ENCODE peak calls at places on chromosome 13, in nine cellular contexts. X is A549, F is esophagus muscularis mucosa, S is lower leg skin, M is Calu3, L is cardiac fibroblast, Y is glutamatergic neuron, W is breast epithelium, D is pancreas. Q is an unnamed sample.

GRCh38 chr13:23901365-23901764 is 4.1 kb upstream of the C1QTNF9B start:
- DNase-seq in X (no peak), F (no peak), S (no peak), M (no peak), L (no peak), Y (no peak), W (no peak), D (no peak), Q (no peak)

GRCh38 chr13:40585911-40586471 is 80.5 kb downstream of the FOXO1 start:
- DNase-seq in X (no peak), F (peak), S (no peak), M (no peak), L (no peak), Y (no peak), W (no peak), D (no peak), Q (no peak)

GRCh38 chr13:114200673-114201005 is 21.6 kb downstream of the CFAP97D2 start:
- DNase-seq in X (no peak), F (no peak), S (no peak), M (no peak), L (no peak), Y (no peak), W (no peak), D (no peak), Q (no peak)

GRCh38 chr13:92994056-92994455 is 232.6 kb upstream of the GPC6 start:
- DNase-seq in X (no peak), F (no peak), S (no peak), M (no peak), L (peak), Y (no peak), W (no peak), D (no peak), Q (no peak)

GRCh38 chr13:39961036-39961435 is 305.6 kb downstream of the COG6 start:
- DNase-seq in X (no peak), F (no peak), S (no peak), M (no peak), L (no peak), Y (no peak), W (no peak), D (no peak), Q (no peak)

GRCh38 chr13:36766295-36766694 is 52.7 kb upstream of the RFXAP start:
- DNase-seq in X (no peak), F (no peak), S (no peak), M (peak), L (peak), Y (no peak), W (no peak), D (no peak), Q (no peak)

GRCh38 chr13:110777251-110777820 is 63.8 kb downstream of the ING1 start:
- DNase-seq in X (no peak), F (no peak), S (no peak), M (no peak), L (no peak), Y (no peak), W (no peak), D (no peak), Q (no peak)

GRCh38 chr13:76161143-76161542 is 525.0 kb downstream of the LMO7 start:
- DNase-seq in X (no peak), F (no peak), S (no peak), M (no peak), L (peak), Y (no peak), W (no peak), D (no peak), Q (no peak)

GRCh38 chr13:39779337-39780270 is 124.1 kb downstream of the COG6 start:
- DNase-seq in X (no peak), F (no peak), S (no peak), M (no peak), L (peak), Y (no peak), W (no peak), D (no peak), Q (no peak)

GRCh38 chr13:40657961-40658360 is 8.5 kb downstream of the FOXO1 start:
- DNase-seq in X (no peak), F (no peak), S (no peak), M (no peak), L (no peak), Y (no peak), W (no peak), D (no peak), Q (no peak)

GRCh38 chr13:105804561-105805190 is 730.8 kb downstream of the EFNB2 start:
- DNase-seq in X (no peak), F (no peak), S (no peak), M (no peak), L (peak), Y (no peak), W (no peak), D (no peak), Q (no peak)

GRCh38 chr13:35723820-35724219 is 247.3 kb upstream of the MAB21L1 start:
- DNase-seq in X (no peak), F (no peak), S (no peak), M (no peak), L (peak), Y (no peak), W (no peak), D (no peak), Q (no peak)

GRCh38 chr13:99275093-99275469 is 16.9 kb upstream of the GPR18 start:
- DNase-seq in X (no peak), F (no peak), S (no peak), M (no peak), L (peak), Y (no peak), W (no peak), D (no peak), Q (no peak)

GRCh38 chr13:42211704-42212103 is 60.2 kb upstream of the AKAP11 start:
- DNase-seq in X (no peak), F (no peak), S (no peak), M (no peak), L (no peak), Y (no peak), W (no peak), D (no peak), Q (no peak)

DNA sequence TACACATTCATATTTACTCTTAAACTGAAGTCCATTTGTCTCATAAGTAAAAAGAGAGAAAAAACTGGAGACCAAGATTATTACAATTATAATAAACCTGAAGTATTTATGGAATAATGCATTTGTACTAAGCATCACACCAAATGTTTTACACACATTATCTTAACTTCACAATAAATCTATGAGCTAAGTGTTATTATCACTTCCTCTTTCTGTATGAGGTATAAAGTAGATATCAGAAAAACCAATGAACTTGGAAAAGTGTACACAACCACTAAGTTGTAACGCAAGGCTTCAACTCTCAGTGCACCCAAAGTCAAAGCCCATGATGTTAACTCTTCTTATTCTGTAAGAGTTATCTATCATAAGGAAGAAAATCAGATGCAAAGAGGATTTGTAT is 274.7 kb downstream of the FGF14 start:
- DNase-seq in X (no peak), F (no peak), S (no peak), M (no peak), L (no peak), Y (no peak), W (no peak), D (no peak), Q (no peak)
- TF ChIP-seq CTCF in X (no peak), F (no peak), S (no peak), M (no peak), L (no peak), Y (no peak), W (no peak), D (no peak), Q (no peak)

DNA sequence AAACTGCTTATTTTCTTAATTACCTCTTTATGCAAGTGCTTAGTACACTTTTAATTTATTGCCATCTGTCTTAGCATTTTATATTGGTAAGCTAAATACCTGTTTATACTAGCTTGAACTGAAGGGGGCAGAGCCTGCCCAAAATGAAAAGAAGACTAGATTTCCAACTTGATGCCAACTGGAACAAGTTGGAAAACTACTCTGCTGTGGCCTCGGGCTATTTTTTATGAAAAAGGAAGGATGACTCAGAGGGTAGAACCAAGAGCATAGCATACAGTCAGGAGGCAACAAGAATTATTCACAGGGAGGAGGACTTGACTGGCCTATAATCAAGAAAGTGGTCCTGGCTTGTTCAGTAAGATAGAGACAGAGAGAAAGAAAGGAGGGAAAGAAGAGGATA is 150.3 kb downstream of the NDFIP2 start:
- DNase-seq in X (peak), F (no peak), S (peak), M (peak), L (peak), Y (no peak), W (no peak), D (no peak), Q (peak)
- TF ChIP-seq CTCF in X (peak), F (no peak), S (no peak), M (no peak), L (peak), Y (no peak), W (no peak), D (no peak), Q (peak)

GRCh38 chr13:19862511-19863313 is 737 bp downstream of the ZMYM5 start:
- DNase-seq in X (no peak), F (no peak), S (peak), M (peak), L (peak), Y (no peak), W (no peak), D (peak), Q (no peak)

GRCh38 chr13:19863323-19864017 is at the start of gene ZMYM5:
- DNase-seq in X (peak), F (peak), S (peak), M (peak), L (peak), Y (peak), W (peak), D (peak), Q (peak)

GRCh38 chr13:19864018-19864338 is 529 bp upstream of the ZMYM5 start:
- DNase-seq in X (no peak), F (peak), S (no peak), M (peak), L (peak), Y (peak), W (peak), D (peak), Q (peak)

GRCh38 chr13:19861762-19862161 is 1.7 kb downstream of the ZMYM5 start:
- DNase-seq in X (no peak), F (no peak), S (no peak), M (no peak), L (no peak), Y (no peak), W (no peak), D (no peak), Q (no peak)

GRCh38 chr13:19864339-19865309 is 1.2 kb upstream of the ZMYM5 start:
- DNase-seq in X (peak), F (no peak), S (peak), M (peak), L (peak), Y (peak), W (peak), D (peak), Q (no peak)
- TF ChIP-seq CTCF in X (peak), F (peak), S (no peak), M (peak), L (peak), Y (peak), W (peak), D (peak), Q (peak)

GRCh38 chr13:86082116-86082515 is 282.9 kb upstream of the SLITRK6 start:
- DNase-seq in X (no peak), F (no peak), S (no peak), M (no peak), L (no peak), Y (no peak), W (no peak), D (no peak), Q (no peak)
- TF ChIP-seq CTCF in X (no peak), F (no peak), S (no peak), M (no peak), L (no peak), Y (no peak), W (no peak), D (no peak), Q (no peak)

GRCh38 chr13:98083507-98083906 is 59.4 kb upstream of the FARP1 start:
- DNase-seq in X (no peak), F (no peak), S (no peak), M (no peak), L (peak), Y (no peak), W (no peak), D (no peak), Q (no peak)
- TF ChIP-seq CTCF in X (no peak), F (no peak), S (no peak), M (no peak), L (no peak), Y (no peak), W (no peak), D (no peak), Q (peak)

GRCh38 chr13:45385912-45386311 is 32.3 kb downstream of the SLC25A30 start:
- DNase-seq in X (no peak), F (no peak), S (no peak), M (no peak), L (no peak), Y (no peak), W (no peak), D (no peak), Q (no peak)
- TF ChIP-seq CTCF in X (no peak), F (no peak), S (no peak), M (no peak), L (no peak), Y (no peak), W (no peak), D (no peak), Q (no peak)

GRCh38 chr13:72399351-72399750 is 328.1 kb downstream of the MZT1 start:
- DNase-seq in X (no peak), F (no peak), S (no peak), M (no peak), L (no peak), Y (no peak), W (no peak), D (no peak), Q (no peak)
- TF ChIP-seq CTCF in X (no peak), F (no peak), S (no peak), M (no peak), L (no peak), Y (no peak), W (no peak), D (no peak), Q (no peak)